ENCODE peak calls at places on chromosomes 11 and 22, in four cellular contexts. Y, L, J and C are unnamed samples. For H3K4me1, the result is how much of the 10 kb centered on the place peaks cover.

GRCh38 chr11:85967457-85967856 is 101.4 kb downstream of the PICALM start:
- DNase-seq in L (no peak), J (no peak), Y (no peak), C (no peak)

GRCh38 chr11:106076421-106076922 is 675 bp downstream of the KBTBD3 start:
- DNase-seq in Y (no peak), L (no peak), J (no peak), C (peak)

GRCh38 chr22:28143961-28144745 is 225.1 kb upstream of the PITPNB start:
- DNase-seq in Y (no peak), J (no peak), L (no peak), C (no peak)

GRCh38 chr22:30433773-30434172 is 8.2 kb downstream of the MTFP1 start:
- DNase-seq in Y (no peak), J (no peak), L (no peak), C (no peak)

GRCh38 chr11:11979487-11980117 is 28.8 kb downstream of the DKK3 start:
- DNase-seq in J (peak), L (no peak), Y (no peak), C (no peak)

GRCh38 chr11:119759747-119760412 is 30.9 kb upstream of the NECTIN1 start:
- DNase-seq in L (no peak), J (no peak), Y (no peak), C (no peak)

GRCh38 chr11:105923814-105924213 is 98.2 kb downstream of the MSANTD4 start:
- DNase-seq in J (peak), L (no peak), Y (no peak), C (no peak)

GRCh38 chr22:50114221-50114981 is 24.6 kb downstream of the MOV10L1 start:
- DNase-seq in J (peak), L (no peak), Y (no peak), C (peak)

GRCh38 chr22:40247976-40248375 is 70.3 kb downstream of the TNRC6B start:
- DNase-seq in J (no peak), Y (no peak), L (no peak), C (no peak)

GRCh38 chr11:117618956-117619355 is 178.1 kb downstream of the DSCAML1 start:
- DNase-seq in Y (no peak), L (no peak), J (no peak), C (peak)

GRCh38 chr22:39979458-39979857 is 15.3 kb upstream of the FAM83F start:
- DNase-seq in Y (no peak), L (no peak), J (no peak), C (no peak)

GRCh38 chr22:22463855-22464540 is 44.5 kb downstream of the ZNF280B start:
- DNase-seq in J (peak), L (peak), Y (peak), C (peak)

GRCh38 chr11:6531267-6531752 is 34.2 kb downstream of the DNHD1 start:
- DNase-seq in L (peak), J (peak), Y (no peak), C (peak)

GRCh38 chr11:37699644-37700043 is 1101.6 kb upstream of the RAG2 start:
- DNase-seq in Y (no peak), J (no peak), L (no peak), C (no peak)

GRCh38 chr11:42482822-42483221 is 829.0 kb upstream of the API5 start:
- DNase-seq in J (no peak), L (no peak), Y (no peak), C (no peak)

GRCh38 chr22:43841742-43842141 is 20.6 kb downstream of the SULT4A1 start:
- DNase-seq in Y (no peak), J (no peak), L (no peak), C (no peak)

GRCh38 chr22:28983788-28984441 is 77.7 kb downstream of the C22orf31 start:
- DNase-seq in Y (no peak), L (no peak), J (peak), C (peak)

DNA sequence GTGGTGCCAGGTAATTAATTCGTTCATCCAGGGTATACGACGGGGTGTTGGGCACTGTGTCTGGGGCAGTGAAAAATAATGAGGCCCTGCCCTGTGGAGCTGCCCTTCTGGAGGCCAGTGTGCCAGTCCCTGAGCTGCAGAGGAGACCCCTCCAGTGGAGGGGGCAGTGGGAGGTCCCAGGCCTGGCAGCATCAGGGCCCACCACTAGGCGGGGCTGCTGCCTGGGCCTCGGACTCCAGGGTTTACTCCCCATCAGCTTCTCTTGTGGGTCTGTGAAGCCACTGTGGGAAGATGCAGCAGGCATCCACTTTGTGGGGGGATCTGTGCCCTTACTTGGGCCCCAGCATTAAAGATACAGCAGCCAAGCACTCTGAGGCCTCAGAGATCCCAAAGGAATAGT is 17.4 kb upstream of the TMPRSS6 start:
- DNase-seq in J (no peak), L (no peak), Y (no peak), C (peak)
- H3K9ac ChIP-seq in J (no peak), L (no peak), Y (no peak), C (no peak)

DNA sequence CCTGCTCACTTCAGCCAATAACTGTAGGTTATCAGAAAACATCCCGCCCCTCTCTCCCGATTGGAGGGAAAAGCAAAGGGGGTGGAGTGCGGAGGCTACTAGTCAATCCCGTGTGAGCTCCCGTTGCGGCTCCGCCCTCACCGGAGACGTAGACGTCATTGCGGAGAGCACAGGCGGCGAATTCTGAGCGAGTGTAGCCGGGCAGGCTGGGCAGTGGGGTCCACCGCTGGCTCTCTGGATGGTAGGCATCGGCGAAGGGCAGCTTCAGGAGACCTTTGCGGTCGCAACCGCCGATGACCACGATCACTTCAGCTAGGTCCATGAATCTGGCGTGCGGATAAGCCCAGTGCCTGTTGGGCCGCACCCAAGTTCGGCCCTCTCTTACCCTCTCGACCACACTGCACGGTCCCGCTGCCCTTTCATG is 4.7 kb downstream of the KLHL35 start:
- DNase-seq in J (peak), L (no peak), Y (no peak), C (peak)
- H3K4me1 ChIP-seq in J (under half), L (under half), Y (under half), C (under half)

GRCh38 chr22:20131856-20132685 is 467 bp downstream of the ZDHHC8 start:
- DNase-seq in J (peak), Y (no peak), L (no peak), C (peak)
- H3K27ac ChIP-seq in J (peak), Y (no peak), L (no peak), C (no peak)

GRCh38 chr11:125594958-125595357 is 2.3 kb downstream of the STT3A start:
- DNase-seq in Y (no peak), J (no peak), L (no peak), C (no peak)
- H3K9ac ChIP-seq in Y (no peak), J (no peak), L (no peak), C (no peak)

GRCh38 chr11:46273511-46274205 is 3.8 kb upstream of the CREB3L1 start:
- DNase-seq in J (peak), Y (no peak), L (no peak), C (no peak)

GRCh38 chr11:46271875-46272815 is 5.3 kb upstream of the CREB3L1 start:
- DNase-seq in L (no peak), Y (no peak), J (no peak), C (no peak)

GRCh38 chr11:46270707-46271106 is 6.8 kb upstream of the CREB3L1 start:
- DNase-seq in J (no peak), Y (no peak), L (no peak), C (no peak)

GRCh38 chr11:46271407-46271806 is 6.1 kb upstream of the CREB3L1 start:
- DNase-seq in J (no peak), L (no peak), Y (no peak), C (no peak)

DNA sequence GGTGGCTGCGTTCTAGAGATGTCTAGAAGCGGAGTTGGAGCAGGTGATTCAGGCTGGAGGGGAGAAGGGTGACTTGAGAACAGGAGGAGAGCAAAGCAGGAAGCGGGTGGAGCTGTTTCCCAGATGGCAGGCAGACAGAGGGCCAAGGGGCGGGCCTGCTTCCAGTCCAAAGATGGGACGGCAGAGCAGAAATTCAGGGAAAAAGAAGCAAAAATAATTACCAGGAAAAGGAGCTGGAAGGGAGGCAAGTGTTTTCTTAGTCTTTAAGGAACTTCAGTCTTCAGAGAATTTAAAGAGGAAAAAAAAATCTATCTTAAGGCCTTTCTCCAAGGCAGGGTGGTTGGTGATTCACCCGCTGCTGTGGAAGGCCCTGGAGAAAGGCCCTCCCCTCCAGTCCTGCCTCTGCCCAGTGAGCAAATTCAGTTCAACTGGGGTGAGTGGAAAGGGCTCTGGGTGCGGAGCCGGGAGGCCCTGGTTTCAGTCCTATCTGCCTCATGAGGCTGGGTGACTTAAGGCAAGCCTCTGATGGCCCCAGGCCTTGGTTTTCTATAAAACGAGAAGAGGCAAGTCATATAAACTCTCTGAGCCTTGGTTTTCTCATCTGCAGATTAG is 4.5 kb upstream of the CREB3L1 start:
- DNase-seq in Y (no peak), J (peak), L (no peak), C (no peak)
- H3K4me1 ChIP-seq in Y (under half), J (under half), L (under half), C (under half)

DNA sequence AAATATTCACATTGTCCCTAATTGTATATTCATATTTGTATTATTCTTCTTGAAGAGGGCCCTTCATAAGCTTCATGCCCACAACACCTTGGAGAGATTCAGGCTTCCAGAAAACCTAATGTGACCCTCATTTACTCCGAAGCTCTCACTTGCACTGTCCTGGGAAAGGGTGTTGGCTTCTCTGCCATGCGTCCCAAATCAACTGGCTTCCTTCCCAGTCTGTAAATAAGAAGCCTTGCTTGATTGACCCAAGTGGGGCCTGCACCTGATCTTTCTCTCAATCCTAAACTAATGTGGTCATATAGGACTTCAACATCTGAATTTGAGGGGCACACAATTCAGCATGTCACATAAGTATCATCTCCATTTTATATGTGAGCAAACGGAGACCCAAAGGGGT is 40.5 kb upstream of the ZBTB16 start:
- DNase-seq in Y (no peak), L (no peak), J (no peak), C (no peak)
- H3K27ac ChIP-seq in Y (no peak), L (no peak), J (no peak), C (no peak)